ENCODE peak calls at places on chromosomes 3 and 15, in seven cellular contexts. One of them, this sample, is unnamed.

GRCh38 chr3:32564195-32564594 is 6.5 kb downstream of the DYNC1LI1 start:
- DNase-seq in astrocyte of the spinal cord: no peak
- DNase-seq in K562: no peak
- DNase-seq in fibroblast of mammary gland: peak; percentile 5
- DNase-seq in foreskin fibroblast: no peak
- DNase-seq in coronary artery: no peak
- DNase-seq in Peyer's patch: no peak
- DNase-seq in this sample: no peak

GRCh38 chr3:33385423-33385822 is 54.8 kb downstream of the UBP1 start:
- DNase-seq in fibroblast of mammary gland: no peak
- DNase-seq in K562: peak; percentile 85
- DNase-seq in coronary artery: no peak
- DNase-seq in foreskin fibroblast: no peak
- DNase-seq in Peyer's patch: peak; percentile 52
- DNase-seq in astrocyte of the spinal cord: no peak
- DNase-seq in this sample: no peak

GRCh38 chr15:64623347-64624024 is 151.9 kb downstream of the RBPMS2 start:
- DNase-seq in fibroblast of mammary gland: no peak
- DNase-seq in astrocyte of the spinal cord: no peak
- DNase-seq in K562: no peak
- DNase-seq in Peyer's patch: peak; percentile 53
- DNase-seq in foreskin fibroblast: no peak
- DNase-seq in coronary artery: no peak
- DNase-seq in this sample: no peak

GRCh38 chr3:18234717-18235335 is 190.3 kb downstream of the SATB1 start:
- DNase-seq in fibroblast of mammary gland: no peak
- DNase-seq in foreskin fibroblast: no peak
- DNase-seq in K562: no peak
- DNase-seq in astrocyte of the spinal cord: peak; percentile 34
- DNase-seq in Peyer's patch: no peak
- DNase-seq in coronary artery: no peak
- DNase-seq in this sample: no peak

GRCh38 chr15:40815042-40815678 is 7.9 kb upstream of the DNAJC17 start:
- DNase-seq in fibroblast of mammary gland: no peak
- DNase-seq in Peyer's patch: no peak
- DNase-seq in foreskin fibroblast: no peak
- DNase-seq in K562: no peak
- DNase-seq in astrocyte of the spinal cord: no peak
- DNase-seq in coronary artery: no peak
- DNase-seq in this sample: no peak

GRCh38 chr15:58458076-58458475 is 26.3 kb downstream of the LIPC start:
- DNase-seq in Peyer's patch: no peak
- DNase-seq in astrocyte of the spinal cord: no peak
- DNase-seq in coronary artery: no peak
- DNase-seq in fibroblast of mammary gland: no peak
- DNase-seq in K562: no peak
- DNase-seq in foreskin fibroblast: no peak
- DNase-seq in this sample: no peak

GRCh38 chr15:38895326-38896282 is 331.0 kb upstream of the RASGRP1 start:
- DNase-seq in Peyer's patch: no peak
- DNase-seq in fibroblast of mammary gland: peak; percentile 94
- DNase-seq in astrocyte of the spinal cord: peak; percentile 75
- DNase-seq in K562: no peak
- DNase-seq in foreskin fibroblast: peak; percentile 74
- DNase-seq in coronary artery: no peak
- DNase-seq in this sample: peak; percentile 14

GRCh38 chr15:33226559-33227181 is 32.2 kb upstream of the FMN1 start:
- DNase-seq in K562: peak; percentile 24
- DNase-seq in Peyer's patch: peak; percentile 56
- DNase-seq in coronary artery: no peak
- DNase-seq in foreskin fibroblast: no peak
- DNase-seq in astrocyte of the spinal cord: peak; percentile 39
- DNase-seq in fibroblast of mammary gland: peak; percentile 37
- DNase-seq in this sample: peak; percentile 16

GRCh38 chr3:157122116-157122515 is 37.8 kb downstream of the CCNL1 start:
- DNase-seq in Peyer's patch: no peak
- DNase-seq in K562: no peak
- DNase-seq in foreskin fibroblast: peak; percentile 92
- DNase-seq in fibroblast of mammary gland: peak; percentile 95
- DNase-seq in coronary artery: no peak
- DNase-seq in astrocyte of the spinal cord: peak; percentile 91
- DNase-seq in this sample: no peak

GRCh38 chr3:188214442-188214841 is 60.5 kb downstream of the LPP start:
- DNase-seq in fibroblast of mammary gland: no peak
- DNase-seq in foreskin fibroblast: no peak
- DNase-seq in K562: no peak
- DNase-seq in astrocyte of the spinal cord: no peak
- DNase-seq in coronary artery: no peak
- DNase-seq in Peyer's patch: no peak
- DNase-seq in this sample: no peak

GRCh38 chr3:188208751-188209433 is 54.9 kb downstream of the LPP start:
- DNase-seq in K562: no peak
- DNase-seq in astrocyte of the spinal cord: peak; percentile 72
- DNase-seq in Peyer's patch: no peak
- DNase-seq in foreskin fibroblast: peak; percentile 50
- DNase-seq in coronary artery: no peak
- DNase-seq in fibroblast of mammary gland: peak; percentile 55
- DNase-seq in this sample: no peak

GRCh38 chr3:188211476-188211875 is 57.5 kb downstream of the LPP start:
- DNase-seq in astrocyte of the spinal cord: no peak
- DNase-seq in Peyer's patch: no peak
- DNase-seq in coronary artery: no peak
- DNase-seq in fibroblast of mammary gland: peak; percentile 63
- DNase-seq in K562: no peak
- DNase-seq in foreskin fibroblast: no peak
- DNase-seq in this sample: no peak

GRCh38 chr3:188209740-188210139 is 55.8 kb downstream of the LPP start:
- DNase-seq in K562: no peak
- DNase-seq in coronary artery: no peak
- DNase-seq in Peyer's patch: no peak
- DNase-seq in fibroblast of mammary gland: no peak
- DNase-seq in foreskin fibroblast: no peak
- DNase-seq in astrocyte of the spinal cord: peak; percentile 15
- DNase-seq in this sample: no peak

GRCh38 chr3:188212308-188212969 is 58.5 kb downstream of the LPP start:
- DNase-seq in fibroblast of mammary gland: peak; percentile 75
- DNase-seq in coronary artery: peak; percentile 87
- DNase-seq in foreskin fibroblast: no peak
- DNase-seq in astrocyte of the spinal cord: peak; percentile 70
- DNase-seq in Peyer's patch: no peak
- DNase-seq in K562: no peak
- DNase-seq in this sample: no peak
- H3K4me3 ChIP-seq in fibroblast of mammary gland: no peak overlapping the region
- H3K4me3 ChIP-seq in coronary artery: peak overlapping the region; percentile 69
- H3K4me3 ChIP-seq in foreskin fibroblast: no peak overlapping the region
- H3K4me3 ChIP-seq in astrocyte of the spinal cord: no peak overlapping the region
- H3K4me3 ChIP-seq in Peyer's patch: no peak overlapping the region
- H3K4me3 ChIP-seq in K562: no peak overlapping the region
- H3K4me3 ChIP-seq in this sample: no peak overlapping the region

DNA sequence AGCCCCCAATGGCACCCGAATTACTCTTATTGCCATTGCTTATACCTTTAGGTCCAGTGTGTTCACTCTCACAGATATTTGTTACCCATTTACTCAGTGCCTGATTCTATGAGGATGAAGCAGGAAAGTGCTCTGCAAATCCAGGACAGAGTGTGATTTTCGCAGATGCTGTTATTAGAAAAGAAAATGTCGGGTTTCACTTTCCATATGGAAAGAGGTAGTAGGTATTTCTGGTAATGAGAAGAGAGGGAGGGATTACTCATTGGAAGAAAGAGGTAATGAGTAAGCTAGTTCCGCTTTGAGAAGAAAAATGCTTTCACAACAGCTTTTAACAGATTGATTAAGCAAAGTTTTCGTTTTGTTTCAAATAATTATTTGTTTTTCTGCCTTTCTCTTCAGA is 336.3 kb upstream of the CFAP20DC start:
- DNase-seq in foreskin fibroblast: no peak
- DNase-seq in K562: no peak
- DNase-seq in fibroblast of mammary gland: no peak
- DNase-seq in coronary artery: no peak
- DNase-seq in astrocyte of the spinal cord: no peak
- DNase-seq in Peyer's patch: no peak
- DNase-seq in this sample: no peak
- H3K4me3 ChIP-seq in foreskin fibroblast: no peak overlapping the region
- H3K4me3 ChIP-seq in K562: no peak overlapping the region
- H3K4me3 ChIP-seq in fibroblast of mammary gland: no peak overlapping the region
- H3K4me3 ChIP-seq in coronary artery: no peak overlapping the region
- H3K4me3 ChIP-seq in astrocyte of the spinal cord: no peak overlapping the region
- H3K4me3 ChIP-seq in Peyer's patch: no peak overlapping the region
- H3K4me3 ChIP-seq in this sample: no peak overlapping the region

GRCh38 chr3:12544652-12545472 is 437 bp downstream of the MKRN2OS start:
- DNase-seq in Peyer's patch: no peak
- DNase-seq in K562: no peak
- DNase-seq in coronary artery: no peak
- DNase-seq in astrocyte of the spinal cord: no peak
- DNase-seq in fibroblast of mammary gland: no peak
- DNase-seq in foreskin fibroblast: no peak
- DNase-seq in this sample: no peak
- H3K4me3 ChIP-seq in Peyer's patch: peak overlapping the region; percentile 18
- H3K4me3 ChIP-seq in K562: no peak overlapping the region
- H3K4me3 ChIP-seq in coronary artery: no peak overlapping the region
- H3K4me3 ChIP-seq in astrocyte of the spinal cord: no peak overlapping the region
- H3K4me3 ChIP-seq in fibroblast of mammary gland: no peak overlapping the region
- H3K4me3 ChIP-seq in foreskin fibroblast: no peak overlapping the region
- H3K4me3 ChIP-seq in this sample: no peak overlapping the region

GRCh38 chr15:76189106-76189505 is 122.2 kb downstream of the ETFA start:
- DNase-seq in foreskin fibroblast: no peak
- DNase-seq in Peyer's patch: no peak
- DNase-seq in astrocyte of the spinal cord: no peak
- DNase-seq in K562: no peak
- DNase-seq in fibroblast of mammary gland: no peak
- DNase-seq in coronary artery: no peak
- DNase-seq in this sample: no peak

GRCh38 chr15:76191539-76192244 is 119.6 kb downstream of the ETFA start:
- DNase-seq in foreskin fibroblast: no peak
- DNase-seq in K562: no peak
- DNase-seq in coronary artery: no peak
- DNase-seq in astrocyte of the spinal cord: no peak
- DNase-seq in Peyer's patch: no peak
- DNase-seq in fibroblast of mammary gland: no peak
- DNase-seq in this sample: no peak

GRCh38 chr15:76192715-76193114 is 118.6 kb downstream of the ETFA start:
- DNase-seq in foreskin fibroblast: no peak
- DNase-seq in Peyer's patch: no peak
- DNase-seq in fibroblast of mammary gland: no peak
- DNase-seq in coronary artery: no peak
- DNase-seq in astrocyte of the spinal cord: no peak
- DNase-seq in K562: no peak
- DNase-seq in this sample: no peak

GRCh38 chr15:76190767-76191538 is 120.3 kb downstream of the ETFA start:
- DNase-seq in K562: peak; percentile 88
- DNase-seq in Peyer's patch: peak; percentile 88
- DNase-seq in astrocyte of the spinal cord: peak; percentile 77
- DNase-seq in fibroblast of mammary gland: peak; percentile 69
- DNase-seq in foreskin fibroblast: peak; percentile 69
- DNase-seq in coronary artery: no peak
- DNase-seq in this sample: peak; percentile 82

GRCh38 chr15:76190070-76190564 is 121.2 kb downstream of the ETFA start:
- DNase-seq in astrocyte of the spinal cord: no peak
- DNase-seq in K562: no peak
- DNase-seq in coronary artery: no peak
- DNase-seq in foreskin fibroblast: no peak
- DNase-seq in Peyer's patch: no peak
- DNase-seq in fibroblast of mammary gland: no peak
- DNase-seq in this sample: no peak
- H3K4me3 ChIP-seq in astrocyte of the spinal cord: no peak overlapping the region
- H3K4me3 ChIP-seq in K562: no peak overlapping the region
- H3K4me3 ChIP-seq in coronary artery: no peak overlapping the region
- H3K4me3 ChIP-seq in foreskin fibroblast: no peak overlapping the region
- H3K4me3 ChIP-seq in Peyer's patch: no peak overlapping the region
- H3K4me3 ChIP-seq in fibroblast of mammary gland: no peak overlapping the region
- H3K4me3 ChIP-seq in this sample: no peak overlapping the region

DNA sequence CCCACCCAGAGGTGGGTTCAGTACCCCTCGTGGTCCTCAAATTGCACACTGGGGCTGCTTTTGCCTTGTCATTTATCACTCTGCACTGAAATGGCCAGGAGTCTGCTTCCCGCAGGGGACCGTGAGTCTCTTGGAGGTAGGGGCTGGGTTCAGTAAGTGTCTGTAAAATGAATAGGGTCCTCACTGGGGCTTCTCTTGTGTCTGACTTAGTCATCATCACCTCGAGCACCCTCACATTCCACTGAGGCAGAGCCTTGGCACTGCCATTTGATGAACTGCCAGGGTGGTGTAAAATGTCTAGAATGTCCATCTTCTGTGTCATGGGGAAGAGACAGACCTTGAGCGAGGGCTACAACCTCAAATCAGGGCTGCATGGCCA is 61.0 kb upstream of the RYK start:
- DNase-seq in foreskin fibroblast: no peak
- DNase-seq in astrocyte of the spinal cord: no peak
- DNase-seq in fibroblast of mammary gland: no peak
- DNase-seq in K562: no peak
- DNase-seq in Peyer's patch: no peak
- DNase-seq in coronary artery: no peak
- DNase-seq in this sample: peak; percentile 82
- H3K4me3 ChIP-seq in foreskin fibroblast: no peak overlapping the region
- H3K4me3 ChIP-seq in astrocyte of the spinal cord: no peak overlapping the region
- H3K4me3 ChIP-seq in fibroblast of mammary gland: no peak overlapping the region
- H3K4me3 ChIP-seq in K562: no peak overlapping the region
- H3K4me3 ChIP-seq in Peyer's patch: no peak overlapping the region
- H3K4me3 ChIP-seq in coronary artery: no peak overlapping the region
- H3K4me3 ChIP-seq in this sample: no peak overlapping the region